ENCODE peak calls at places on chromosomes 1 and 21, in five cellular contexts. Q is effector CD4-positive, alpha-beta T cell; R is GM12864; B is tibial nerve; T is stimulated activated CD4-positive, alpha-beta T cell treated with anti-CD3 and anti-CD28 coated beads, Interleukin-1b, Interleukin-23, amount 100 ng/mL, for 48 hours. F is an unnamed sample.

GRCh38 chr1:19644422-19644760 is 280 bp downstream of the NBL1 start:
- DNase-seq in Q (no peak), R (no peak), B (no peak), T (no peak), F (no peak)

GRCh38 chr1:222310830-222311229 is 237.1 kb downstream of the HHIPL2 start:
- DNase-seq in Q (no peak), R (no peak), B (no peak), T (no peak), F (peak; percentile 37)

GRCh38 chr1:50333595-50333974 is 89.7 kb downstream of the DMRTA2 start:
- DNase-seq in Q (peak; percentile 14), R (no peak), B (no peak), T (peak; percentile 58), F (no peak)

GRCh38 chr1:67739361-67739760 is 54.4 kb downstream of the GADD45A start:
- DNase-seq in Q (no peak), R (no peak), B (no peak), T (no peak), F (no peak)

GRCh38 chr21:33403786-33404571 is 766 bp downstream of the IFNGR2 start:
- DNase-seq in Q (peak; percentile 16), R (no peak), B (peak; percentile 28), T (peak; percentile 19), F (peak; percentile 35)

GRCh38 chr1:231219422-231220401 is 21.3 kb upstream of the GNPAT start:
- DNase-seq in Q (no peak), R (no peak), B (no peak), T (no peak), F (no peak)

GRCh38 chr21:45074818-45075605 is 632 bp downstream of the ADARB1 start:
- DNase-seq in Q (no peak), R (no peak), B (no peak), T (peak; percentile 33), F (no peak)

GRCh38 chr1:206105612-206106011 is 11.6 kb downstream of the AVPR1B start:
- DNase-seq in Q (no peak), R (no peak), B (no peak), T (no peak), F (no peak)

GRCh38 chr1:167763525-167764220 is 41.9 kb downstream of the MPZL1 start:
- DNase-seq in Q (no peak), R (no peak), B (no peak), T (no peak), F (peak; percentile 97)

GRCh38 chr21:35483267-35483666 is 434.2 kb upstream of the RUNX1 start:
- DNase-seq in Q (no peak), R (no peak), B (no peak), T (no peak), F (no peak)

GRCh38 chr1:3651939-3652537 is at the start of gene TP73:
- DNase-seq in Q (no peak), R (peak; percentile 29), B (no peak), T (no peak), F (no peak)

GRCh38 chr1:84156210-84156621 is 12.1 kb downstream of the PRKACB start:
- DNase-seq in Q (no peak), R (no peak), B (no peak), T (no peak), F (no peak)

GRCh38 chr1:179825201-179825600 is 52.4 kb downstream of the TOR1AIP2 start:
- DNase-seq in Q (no peak), R (no peak), B (no peak), T (no peak), F (no peak)

GRCh38 chr1:113542221-113542701 is 151.9 kb downstream of the MAGI3 start:
- DNase-seq in Q (no peak), R (no peak), B (no peak), T (no peak), F (no peak)

GRCh38 chr1:227167276-227167829 is 150.9 kb downstream of the CDC42BPA start:
- DNase-seq in Q (no peak), R (no peak), B (no peak), T (no peak), F (no peak)

GRCh38 chr21:32520885-32521735 is 64.2 kb downstream of the TCP10L start:
- DNase-seq in Q (no peak), R (no peak), B (peak; percentile 88), T (no peak), F (peak; percentile 69)

GRCh38 chr1:30572192-30572591 is 151.2 kb downstream of the MATN1 start:
- DNase-seq in Q (no peak), R (no peak), B (no peak), T (no peak), F (no peak)

GRCh38 chr1:111948209-111949131 is 41.0 kb downstream of the KCND3 start:
- DNase-seq in Q (no peak), R (no peak), B (no peak), T (no peak), F (peak; percentile 88)

GRCh38 chr1:114750780-114751179 is 7.0 kb downstream of the CSDE1 start:
- DNase-seq in Q (no peak), R (no peak), B (no peak), T (no peak), F (no peak)

GRCh38 chr1:203282720-203283542 is 22.4 kb upstream of the BTG2 start:
- DNase-seq in Q (no peak), R (no peak), B (no peak), T (no peak), F (no peak)

GRCh38 chr1:204380293-204380831 is 20.6 kb upstream of the PLEKHA6 start:
- DNase-seq in Q (no peak), R (no peak), B (no peak), T (no peak), F (no peak)

GRCh38 chr1:22037520-22037919 is 15.0 kb upstream of the CDC42 start:
- DNase-seq in Q (no peak), R (no peak), B (no peak), T (no peak), F (no peak)

GRCh38 chr1:15214507-15214906 is 32.5 kb upstream of the FHAD1 start:
- DNase-seq in Q (no peak), R (no peak), B (peak; percentile 64), T (no peak), F (no peak)

GRCh38 chr1:244865028-244865371 is 657 bp upstream of the HNRNPU start:
- DNase-seq in Q (peak; percentile 8), R (no peak), B (no peak), T (peak; percentile 28), F (no peak)

GRCh38 chr21:45277101-45278045 is 10.3 kb downstream of the POFUT2 start:
- DNase-seq in Q (no peak), R (no peak), B (no peak), T (no peak), F (no peak)

GRCh38 chr1:14570514-14570913 is 28.0 kb upstream of the KAZN start:
- DNase-seq in Q (no peak), R (no peak), B (no peak), T (no peak), F (no peak)

GRCh38 chr1:113811353-113811887 is 856 bp downstream of the RSBN1 start:
- DNase-seq in Q (peak; percentile 8), R (peak; percentile 10), B (peak; percentile 45), T (peak; percentile 23), F (peak; percentile 41)

GRCh38 chr1:30525980-30526651 is 197.3 kb downstream of the MATN1 start:
- DNase-seq in Q (no peak), R (no peak), B (no peak), T (no peak), F (no peak)

GRCh38 chr1:59445040-59445439 is 148.1 kb downstream of the FGGY start:
- DNase-seq in Q (no peak), R (no peak), B (no peak), T (no peak), F (no peak)

GRCh38 chr1:152410028-152410427 is 4.0 kb downstream of the CRNN start:
- DNase-seq in Q (no peak), R (no peak), B (no peak), T (no peak), F (no peak)

GRCh38 chr1:218430802-218431201 is 85.7 kb downstream of the TGFB2 start:
- DNase-seq in Q (no peak), R (no peak), B (no peak), T (no peak), F (no peak)

GRCh38 chr1:171441278-171441677 is 44.1 kb upstream of the PRRC2C start:
- DNase-seq in Q (no peak), R (no peak), B (no peak), T (no peak), F (no peak)

GRCh38 chr1:213138391-213138790 is 87.3 kb downstream of the RPS6KC1 start:
- DNase-seq in Q (no peak), R (no peak), B (no peak), T (no peak), F (no peak)

GRCh38 chr1:67771152-67771551 is 62.1 kb downstream of the GNG12 start:
- DNase-seq in Q (no peak), R (no peak), B (no peak), T (no peak), F (no peak)

GRCh38 chr1:222331765-222332164 is 216.1 kb downstream of the HHIPL2 start:
- DNase-seq in Q (no peak), R (no peak), B (no peak), T (no peak), F (no peak)

GRCh38 chr1:200468264-200469001 is 58.6 kb upstream of the ZNF281 start:
- DNase-seq in Q (no peak), R (no peak), B (no peak), T (no peak), F (no peak)

GRCh38 chr1:119141020-119141424 is 569 bp upstream of the WARS2 start:
- DNase-seq in Q (no peak), R (no peak), B (peak; percentile 10), T (peak; percentile 58), F (no peak)

GRCh38 chr1:165645654-165646366 is 14.8 kb downstream of the MGST3 start:
- DNase-seq in Q (no peak), R (no peak), B (no peak), T (no peak), F (no peak)

GRCh38 chr1:41862411-41863221 is 56.1 kb downstream of the HIVEP3 start:
- DNase-seq in Q (no peak), R (no peak), B (no peak), T (peak; percentile 79), F (no peak)

F was measured in pons.